ENCODE peak calls at places on chromosome 15, in seven cellular contexts. B, N, L, F, J, W and M are unnamed samples.

GRCh38 chr15:35555244-35555643 is 9.3 kb upstream of the DPH6 start:
- DNase-seq in N (no peak), J (no peak), F (no peak), B (no peak), L (no peak), W (no peak), M (no peak)

GRCh38 chr15:36943496-36944361 is 156.6 kb downstream of the MEIS2 start:
- DNase-seq in N (no peak), F (no peak), W (peak; percentile 31), B (no peak), J (no peak), L (no peak), M (no peak)

GRCh38 chr15:88376574-88377174 is 90.5 kb downstream of the MRPL46 start:
- DNase-seq in N (no peak), F (peak; percentile 73), J (peak; percentile 54), W (no peak), B (no peak), L (no peak), M (no peak)

GRCh38 chr15:95699578-95699977 is 630.9 kb upstream of the NR2F2 start:
- DNase-seq in W (no peak), J (no peak), N (no peak), F (no peak), B (no peak), L (no peak), M (no peak)

GRCh38 chr15:88938802-88939485 is 25.8 kb upstream of the MFGE8 start:
- DNase-seq in B (no peak), J (no peak), W (no peak), L (no peak), N (peak; percentile 28), F (no peak), M (peak; percentile 56)

GRCh38 chr15:65583701-65584100 is 27.2 kb downstream of the INTS14 start:
- DNase-seq in L (peak; percentile 86), J (peak; percentile 41), F (no peak), W (peak; percentile 5), N (peak; percentile 14), B (no peak), M (no peak)

GRCh38 chr15:58606577-58607080 is 142.9 kb downstream of the ADAM10 start:
- DNase-seq in B (no peak), N (peak; percentile 18), W (no peak), L (no peak), J (no peak), F (peak; percentile 55), M (no peak)

GRCh38 chr15:89501646-89502045 is 5.3 kb upstream of the RHCG start:
- DNase-seq in W (no peak), L (no peak), J (no peak), B (no peak), N (no peak), F (no peak), M (peak; percentile 6)

GRCh38 chr15:29270169-29270955 is 740 bp upstream of the NSMCE3 start:
- DNase-seq in N (no peak), J (peak; percentile 73), L (peak; percentile 65), B (no peak), F (no peak), W (no peak), M (no peak)

GRCh38 chr15:36401586-36401966 is 177.8 kb upstream of the CDIN1 start:
- DNase-seq in L (peak; percentile 22), J (no peak), F (no peak), W (no peak), B (no peak), N (no peak), M (no peak)

GRCh38 chr15:94164202-94164807 is 67.1 kb upstream of the MCTP2 start:
- DNase-seq in L (peak; percentile 82), N (peak; percentile 81), W (peak; percentile 73), F (peak; percentile 76), B (peak; percentile 31), J (peak; percentile 51), M (peak; percentile 67)

GRCh38 chr15:66233487-66234415 is 19.8 kb downstream of the MEGF11 start:
- DNase-seq in B (no peak), F (no peak), L (peak; percentile 12), J (no peak), W (no peak), N (peak; percentile 61), M (peak; percentile 66)

GRCh38 chr15:36601497-36601932 is 22.1 kb downstream of the CDIN1 start:
- DNase-seq in B (no peak), F (no peak), L (peak; percentile 92), N (no peak), W (no peak), J (peak; percentile 89), M (no peak)

GRCh38 chr15:31316135-31316795 is 10.4 kb upstream of the KLF13 start:
- DNase-seq in F (no peak), J (no peak), N (no peak), L (no peak), B (no peak), W (no peak), M (no peak)

GRCh38 chr15:31320022-31320421 is 6.6 kb upstream of the KLF13 start:
- DNase-seq in J (no peak), W (no peak), B (no peak), N (no peak), L (no peak), F (no peak), M (no peak)

GRCh38 chr15:31317033-31317979 is 9.3 kb upstream of the KLF13 start:
- DNase-seq in L (no peak), N (no peak), J (no peak), B (no peak), F (no peak), W (no peak), M (no peak)

GRCh38 chr15:31318429-31318828 is 8.2 kb upstream of the KLF13 start:
- DNase-seq in J (no peak), L (no peak), W (no peak), B (no peak), N (no peak), F (no peak), M (no peak)

DNA sequence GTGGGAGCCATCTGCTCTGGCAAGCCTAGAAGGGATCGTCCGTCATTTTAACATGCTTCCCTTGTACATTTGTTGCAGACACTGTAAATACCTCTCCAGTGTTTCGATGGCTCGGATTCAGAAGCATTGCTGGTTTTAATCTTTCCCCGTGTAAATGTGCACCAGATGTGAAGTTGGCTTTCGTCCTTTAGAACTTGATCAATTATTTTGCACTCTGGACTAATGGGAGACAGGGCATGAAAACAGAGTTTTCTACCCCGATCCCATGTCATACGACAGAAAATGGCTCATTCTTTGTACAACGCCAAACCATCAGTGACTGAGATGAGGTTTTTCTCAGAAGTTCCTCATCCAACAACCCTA is 8.7 kb upstream of the KLF13 start:
- DNase-seq in W (no peak), N (no peak), L (no peak), F (no peak), J (no peak), B (no peak), M (no peak)
- H2BK120ac ChIP-seq in W (no peak overlapping the region), N (no peak overlapping the region), L (no peak overlapping the region), F (no peak overlapping the region), J (no peak overlapping the region), B (no peak overlapping the region), M (no peak overlapping the region)

DNA sequence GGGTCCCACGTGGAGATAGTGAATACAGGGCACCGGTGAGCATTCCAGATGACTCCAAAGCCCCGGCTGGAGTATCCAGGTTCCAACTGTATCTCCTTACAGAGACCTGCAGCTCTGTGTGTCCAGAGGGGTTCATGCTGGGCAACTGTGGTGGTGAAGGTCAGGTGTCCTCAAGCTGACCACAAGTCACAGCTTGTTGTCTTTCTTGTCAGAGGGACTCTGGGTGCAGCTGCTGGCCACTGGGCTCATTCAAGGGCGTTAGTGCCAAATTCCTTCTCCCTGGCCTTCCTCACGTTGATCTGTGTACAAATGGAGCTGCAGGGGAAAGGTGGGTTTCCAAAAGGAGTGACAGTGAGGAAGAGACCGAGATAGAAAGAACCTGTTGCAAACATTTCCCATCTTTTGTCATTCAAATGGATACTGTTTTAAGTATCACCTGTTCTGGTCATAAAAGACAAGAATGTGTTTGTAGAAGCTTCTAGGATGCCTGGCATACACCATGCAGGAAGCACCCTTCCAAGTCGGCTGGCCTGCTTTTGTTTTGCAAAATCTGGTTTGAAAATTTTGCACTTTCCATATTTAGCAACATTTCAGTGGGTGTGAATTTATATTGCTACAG is 52.5 kb downstream of the CEMIP start:
- DNase-seq in B (no peak), F (no peak), N (no peak), W (no peak), L (no peak), J (no peak), M (no peak)
- H2BK120ac ChIP-seq in B (peak overlapping the region; percentile 84), F (no peak overlapping the region), N (no peak overlapping the region), W (no peak overlapping the region), L (no peak overlapping the region), J (no peak overlapping the region), M (no peak overlapping the region)

GRCh38 chr15:41289953-41290352 is 42.4 kb downstream of the OIP5 start:
- DNase-seq in J (no peak), N (no peak), F (no peak), B (no peak), L (no peak), W (no peak), M (no peak)

GRCh38 chr15:41286665-41287333 is 45.6 kb downstream of the OIP5 start:
- DNase-seq in B (no peak), L (peak; percentile 63), N (no peak), F (no peak), W (no peak), J (peak; percentile 44), M (no peak)

GRCh38 chr15:41288464-41288863 is 43.9 kb downstream of the OIP5 start:
- DNase-seq in F (no peak), W (no peak), B (no peak), J (no peak), L (no peak), N (no peak), M (no peak)

GRCh38 chr15:41292521-41292920 is 39.9 kb downstream of the OIP5 start:
- DNase-seq in J (no peak), B (no peak), N (no peak), W (no peak), L (no peak), F (no peak), M (no peak)

GRCh38 chr15:41291065-41291631 is 41.2 kb downstream of the OIP5 start:
- DNase-seq in B (no peak), N (no peak), L (no peak), W (no peak), J (no peak), F (no peak), M (no peak)
- H2BK120ac ChIP-seq in B (no peak overlapping the region), N (no peak overlapping the region), L (no peak overlapping the region), W (no peak overlapping the region), J (no peak overlapping the region), F (no peak overlapping the region), M (no peak overlapping the region)

DNA sequence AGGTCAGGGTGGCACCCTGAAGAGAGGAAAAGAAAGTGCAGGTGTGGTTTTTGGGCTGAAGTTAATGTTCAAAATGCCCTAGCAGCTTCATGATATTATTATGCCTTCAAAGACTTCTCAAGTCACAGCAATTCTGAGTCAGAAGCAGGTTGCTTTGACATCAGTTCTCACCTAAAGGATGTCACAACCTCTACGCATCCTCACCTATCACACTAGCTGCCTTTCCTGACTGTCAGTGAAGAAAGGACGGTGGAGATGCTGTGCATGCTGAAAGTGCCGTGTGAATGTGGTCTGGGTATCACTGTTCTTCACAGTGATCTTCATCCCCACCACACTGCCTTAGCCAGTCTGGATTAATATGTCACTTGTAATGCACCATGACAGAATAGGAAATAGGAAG is 49.6 kb downstream of the NPTN start:
- DNase-seq in W (no peak), B (no peak), L (no peak), F (no peak), N (no peak), J (no peak), M (no peak)
- H2BK120ac ChIP-seq in W (no peak overlapping the region), B (no peak overlapping the region), L (no peak overlapping the region), F (no peak overlapping the region), N (no peak overlapping the region), J (no peak overlapping the region), M (no peak overlapping the region)